ENCODE peak calls at places on chromosomes 1 and 21, in six cellular contexts. Q is H9, Y is mesenchymal stem cell, O is H1, C is IMR-90, K is trophoblast cell. A is an unnamed sample.

GRCh38 chr1:34267326-34267725 is 90.6 kb downstream of the C1orf94 start:
- DNase-seq in O (no peak), Q (no peak), C (no peak), K (no peak), Y (no peak), A (no peak)

GRCh38 chr1:107378602-107379265 is 237.9 kb downstream of the NTNG1 start:
- DNase-seq in Y (no peak), K (no peak), Q (no peak), O (no peak), C (no peak), A (no peak)

GRCh38 chr1:179476484-179476883 is 99.3 kb downstream of the NPHS2 start:
- DNase-seq in Y (no peak), K (no peak), Q (no peak), C (no peak), O (no peak), A (no peak)

GRCh38 chr21:33364830-33365229 is 38.4 kb upstream of the IFNGR2 start:
- DNase-seq in K (no peak), C (no peak), Y (no peak), O (no peak), Q (no peak), A (no peak)

GRCh38 chr1:37622131-37622530 is 12.6 kb downstream of the RSPO1 start:
- DNase-seq in Y (no peak), Q (peak; percentile 77), K (no peak), O (no peak), C (no peak), A (no peak)

GRCh38 chr1:26409191-26409751 is 1.3 kb upstream of the LIN28A start:
- DNase-seq in Q (peak; percentile 70), O (no peak), C (no peak), Y (no peak), K (no peak), A (peak; percentile 91)

GRCh38 chr1:214193691-214194090 is 87.3 kb upstream of the SMYD2 start:
- DNase-seq in K (no peak), Y (peak; percentile 42), Q (no peak), O (no peak), C (no peak), A (no peak)

GRCh38 chr21:45559216-45560105 is 17.2 kb upstream of the SLC19A1 start:
- DNase-seq in Y (no peak), Q (peak; percentile 29), K (no peak), O (no peak), C (no peak), A (no peak)

GRCh38 chr1:244751271-244751895 is 84.1 kb upstream of the COX20 start:
- DNase-seq in Q (no peak), O (no peak), K (no peak), Y (no peak), C (no peak), A (no peak)

GRCh38 chr1:8082945-8083344 is 56.8 kb upstream of the ERRFI1 start:
- DNase-seq in O (no peak), Y (peak; percentile 92), K (no peak), Q (no peak), C (peak; percentile 84), A (no peak)

GRCh38 chr1:112298558-112298957 is 97.5 kb upstream of the CTTNBP2NL start:
- DNase-seq in Q (peak; percentile 71), O (peak; percentile 47), K (peak; percentile 78), Y (peak; percentile 48), C (peak; percentile 42), A (peak; percentile 26)

GRCh38 chr1:157878059-157878458 is 36.5 kb upstream of the CD5L start:
- DNase-seq in K (peak; percentile 34), C (peak; percentile 35), O (peak; percentile 10), Y (peak; percentile 19), Q (peak; percentile 30), A (peak; percentile 2)

GRCh38 chr21:38165466-38166213 is 91.2 kb upstream of the KCNJ15 start:
- DNase-seq in K (no peak), O (no peak), Q (no peak), C (peak; percentile 59), Y (peak; percentile 17), A (no peak)

GRCh38 chr21:29526545-29526944 is 227.8 kb downstream of the BACH1 start:
- DNase-seq in C (no peak), Q (no peak), K (no peak), Y (no peak), O (no peak), A (no peak)

GRCh38 chr1:15345711-15346355 is 63.9 kb upstream of the EFHD2 start:
- DNase-seq in C (no peak), Q (no peak), O (no peak), Y (no peak), K (peak; percentile 52), A (no peak)

GRCh38 chr1:2552189-2552588 is 4.0 kb upstream of the TNFRSF14 start:
- DNase-seq in C (no peak), O (no peak), K (no peak), Y (no peak), Q (no peak), A (no peak)

GRCh38 chr21:19326581-19327319 is 923.2 kb upstream of the TMPRSS15 start:
- DNase-seq in C (no peak), Q (no peak), K (no peak), O (no peak), Y (no peak), A (no peak)

GRCh38 chr1:7616953-7617352 is 154.1 kb upstream of the VAMP3 start:
- DNase-seq in K (no peak), O (no peak), Q (no peak), C (no peak), Y (no peak), A (no peak)

GRCh38 chr1:186325239-186325638 is 49.8 kb downstream of the TPR start:
- DNase-seq in O (no peak), Y (peak; percentile 34), Q (no peak), K (no peak), C (peak; percentile 29), A (no peak)

GRCh38 chr1:170967042-170967910 is 31.9 kb downstream of the MROH9 start:
- DNase-seq in K (peak; percentile 74), Q (no peak), O (no peak), C (peak; percentile 63), Y (peak; percentile 52), A (peak; percentile 18)

GRCh38 chr1:51301152-51301843 is 29.1 kb downstream of the TTC39A start:
- DNase-seq in O (no peak), K (no peak), Q (no peak), C (no peak), Y (no peak), A (no peak)

GRCh38 chr1:22806584-22806983 is 95.9 kb downstream of the EPHB2 start:
- DNase-seq in Q (no peak), K (no peak), C (no peak), Y (no peak), O (no peak), A (peak; percentile 70)

GRCh38 chr1:9721606-9722377 is 70.3 kb downstream of the PIK3CD start:
- DNase-seq in O (peak; percentile 54), K (peak; percentile 43), C (no peak), Y (peak; percentile 26), Q (peak; percentile 90), A (peak; percentile 71)

GRCh38 chr1:225537554-225538251 is 109.9 kb upstream of the LBR start:
- DNase-seq in C (no peak), Q (no peak), O (no peak), K (no peak), Y (no peak), A (no peak)

GRCh38 chr1:223810586-223810985 is 35.2 kb downstream of the TP53BP2 start:
- DNase-seq in O (no peak), Q (no peak), C (no peak), Y (no peak), K (no peak), A (no peak)

GRCh38 chr1:88985033-88985432 is 7.4 kb downstream of the KYAT3 start:
- DNase-seq in Y (peak; percentile 84), Q (no peak), O (no peak), K (peak; percentile 53), C (peak; percentile 91), A (no peak)

GRCh38 chr1:198620951-198621824 is 17.7 kb upstream of the PTPRC start:
- DNase-seq in Q (no peak), Y (no peak), K (peak; percentile 34), O (no peak), C (no peak), A (no peak)

GRCh38 chr1:21468597-21468996 is 28.7 kb downstream of the NBPF3 start:
- DNase-seq in Q (peak; percentile 61), O (no peak), K (peak; percentile 71), C (peak; percentile 37), Y (peak; percentile 67), A (peak; percentile 14)

GRCh38 chr21:46001821-46002681 is 20.5 kb downstream of the COL6A1 start:
- DNase-seq in C (no peak), Y (no peak), O (no peak), Q (peak; percentile 21), K (no peak), A (no peak)

DNA sequence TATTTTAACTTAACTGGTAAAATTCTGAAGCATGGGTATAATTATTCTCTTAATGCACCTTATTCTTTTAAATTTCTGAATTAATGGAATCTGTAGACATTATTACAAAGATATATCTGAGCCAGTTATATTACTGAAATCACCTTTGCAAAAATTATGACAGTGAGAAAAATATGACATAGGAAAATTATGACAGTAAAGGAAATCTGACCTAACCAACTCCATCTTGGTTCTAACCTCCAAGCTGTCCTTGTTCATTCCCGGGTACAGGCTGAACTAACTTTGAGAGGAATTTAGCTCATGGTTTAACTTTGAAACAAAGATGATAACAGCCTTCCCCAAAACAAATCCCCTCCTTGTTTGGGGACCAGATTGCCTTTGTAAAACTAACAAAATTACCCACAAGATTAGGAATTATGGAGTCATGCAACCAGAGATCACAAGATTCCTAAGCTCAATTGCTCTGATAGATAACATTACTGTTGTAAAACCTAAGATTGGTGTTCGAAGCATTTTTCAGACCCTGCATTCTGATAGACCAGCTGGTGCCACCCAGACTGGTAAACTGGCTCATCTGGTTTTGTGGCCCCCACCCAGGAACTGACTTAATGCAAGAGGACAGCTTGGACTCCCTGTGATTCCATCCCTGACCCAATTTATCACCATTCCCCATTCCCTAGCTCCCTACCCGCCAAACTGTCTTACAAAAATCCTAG is 9.4 kb upstream of the CD55 start:
- DNase-seq in K (peak; percentile 31), Y (no peak), C (no peak), Q (no peak), O (no peak), A (no peak)
- H3K14ac ChIP-seq in K (no peak overlapping the region), Y (no peak overlapping the region), C (no peak overlapping the region), Q (no peak overlapping the region), O (no peak overlapping the region), A (no peak overlapping the region)

DNA sequence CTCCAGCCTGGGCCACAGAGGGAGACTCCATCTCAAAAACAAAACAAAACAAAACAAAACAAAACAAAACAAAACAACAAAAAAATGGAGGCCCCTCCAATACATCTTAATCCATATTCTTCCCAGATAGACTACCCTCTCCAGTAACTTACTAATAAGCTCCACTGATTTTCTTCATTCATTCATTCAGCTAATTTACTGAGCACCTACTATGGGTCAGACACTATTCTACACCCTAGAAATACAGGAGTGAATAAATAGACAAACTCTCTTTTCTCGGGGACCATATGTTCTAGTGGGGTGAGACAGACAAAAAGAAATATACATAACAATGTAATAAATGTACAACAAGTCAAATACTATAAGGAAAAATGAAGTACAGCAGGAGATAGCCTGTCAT is 7.8 kb upstream of the CDC20 start:
- DNase-seq in Y (no peak), O (no peak), Q (no peak), C (no peak), K (no peak), A (no peak)
- H2AFZ ChIP-seq in Y (no peak overlapping the region), O (no peak overlapping the region), Q (no peak overlapping the region), C (no peak overlapping the region), K (no peak overlapping the region), A (no peak overlapping the region)

GRCh38 chr1:116770625-116771024 is 16.4 kb downstream of the CD2 start:
- DNase-seq in O (no peak), Q (no peak), C (no peak), K (no peak), Y (no peak), A (no peak)
- H3K14ac ChIP-seq in O (no peak overlapping the region), Q (no peak overlapping the region), C (no peak overlapping the region), K (no peak overlapping the region), Y (no peak overlapping the region), A (no peak overlapping the region)

GRCh38 chr1:85133565-85134159 is 67.2 kb downstream of the SYDE2 start:
- DNase-seq in Q (no peak), K (no peak), Y (peak; percentile 7), C (no peak), O (no peak), A (peak; percentile 12)
- H2AFZ ChIP-seq in Q (no peak overlapping the region), K (no peak overlapping the region), Y (no peak overlapping the region), C (peak overlapping the region; percentile 62), O (peak overlapping the region; percentile 89), A (no peak overlapping the region)

A was measured in neuronal stem cell.